ENCODE peak calls at places on chromosomes 12 and 14, in six cellular contexts. One of them, this sample, is unnamed.

GRCh38 chr12:76909290-76909689 is 30.5 kb upstream of the CSRP2 start:
- DNase-seq in AG04449: no peak
- DNase-seq in HL-60: no peak
- DNase-seq in foreskin fibroblast: no peak
- DNase-seq in lower leg skin: no peak
- DNase-seq in DND-41: no peak
- DNase-seq in this sample: no peak

GRCh38 chr12:563250-563781 is 99.9 kb downstream of the NINJ2 start:
- DNase-seq in HL-60: peak
- DNase-seq in foreskin fibroblast: no peak
- DNase-seq in lower leg skin: no peak
- DNase-seq in DND-41: peak
- DNase-seq in AG04449: no peak
- DNase-seq in this sample: no peak

GRCh38 chr12:28489256-28489655 is 299.0 kb downstream of the CCDC91 start:
- DNase-seq in DND-41: no peak
- DNase-seq in HL-60: no peak
- DNase-seq in foreskin fibroblast: peak
- DNase-seq in lower leg skin: no peak
- DNase-seq in AG04449: no peak
- DNase-seq in this sample: no peak

GRCh38 chr14:62015248-62015647 is 253.0 kb downstream of the SNAPC1 start:
- DNase-seq in foreskin fibroblast: no peak
- DNase-seq in HL-60: no peak
- DNase-seq in AG04449: peak
- DNase-seq in lower leg skin: no peak
- DNase-seq in DND-41: no peak
- DNase-seq in this sample: no peak

GRCh38 chr14:29738056-29738455 is 189.6 kb downstream of the PRKD1 start:
- DNase-seq in HL-60: no peak
- DNase-seq in foreskin fibroblast: no peak
- DNase-seq in DND-41: no peak
- DNase-seq in AG04449: no peak
- DNase-seq in lower leg skin: no peak
- DNase-seq in this sample: no peak

GRCh38 chr12:116346751-116347150 is 69.3 kb upstream of the MED13L start:
- DNase-seq in DND-41: no peak
- DNase-seq in lower leg skin: no peak
- DNase-seq in AG04449: peak
- DNase-seq in foreskin fibroblast: peak
- DNase-seq in HL-60: no peak
- DNase-seq in this sample: no peak

GRCh38 chr12:72511493-72511892 is 239.3 kb downstream of the TRHDE start:
- DNase-seq in HL-60: no peak
- DNase-seq in AG04449: no peak
- DNase-seq in foreskin fibroblast: no peak
- DNase-seq in DND-41: no peak
- DNase-seq in lower leg skin: no peak
- DNase-seq in this sample: no peak

GRCh38 chr14:104682107-104682593 is 7.3 kb upstream of the INF2 start:
- DNase-seq in foreskin fibroblast: no peak
- DNase-seq in DND-41: no peak
- DNase-seq in lower leg skin: no peak
- DNase-seq in AG04449: no peak
- DNase-seq in HL-60: no peak
- DNase-seq in this sample: no peak

GRCh38 chr12:123076604-123077297 is 74.1 kb downstream of the PITPNM2 start:
- DNase-seq in HL-60: no peak
- DNase-seq in DND-41: no peak
- DNase-seq in foreskin fibroblast: no peak
- DNase-seq in lower leg skin: no peak
- DNase-seq in AG04449: no peak
- DNase-seq in this sample: peak

GRCh38 chr14:90797919-90798318 is 18.3 kb downstream of the TTC7B start:
- DNase-seq in foreskin fibroblast: no peak
- DNase-seq in AG04449: no peak
- DNase-seq in DND-41: no peak
- DNase-seq in HL-60: no peak
- DNase-seq in lower leg skin: no peak
- DNase-seq in this sample: no peak

GRCh38 chr12:12839886-12840285 is 26.7 kb downstream of the DDX47 start:
- DNase-seq in foreskin fibroblast: peak
- DNase-seq in lower leg skin: peak
- DNase-seq in DND-41: no peak
- DNase-seq in HL-60: no peak
- DNase-seq in AG04449: no peak
- DNase-seq in this sample: no peak

GRCh38 chr14:45140661-45141187 is 5.0 kb downstream of the FANCM start:
- DNase-seq in AG04449: no peak
- DNase-seq in lower leg skin: no peak
- DNase-seq in DND-41: no peak
- DNase-seq in HL-60: no peak
- DNase-seq in foreskin fibroblast: no peak
- DNase-seq in this sample: no peak

GRCh38 chr12:25269701-25270100 is 19.0 kb upstream of the KRAS start:
- DNase-seq in lower leg skin: no peak
- DNase-seq in DND-41: no peak
- DNase-seq in foreskin fibroblast: no peak
- DNase-seq in HL-60: peak
- DNase-seq in AG04449: no peak
- DNase-seq in this sample: peak

GRCh38 chr12:51190820-51191219 is 17.9 kb upstream of the TFCP2 start:
- DNase-seq in AG04449: no peak
- DNase-seq in DND-41: no peak
- DNase-seq in lower leg skin: no peak
- DNase-seq in HL-60: no peak
- DNase-seq in foreskin fibroblast: no peak
- DNase-seq in this sample: no peak

GRCh38 chr12:70839544-70839943 is 81.0 kb downstream of the PTPRR start:
- DNase-seq in DND-41: no peak
- DNase-seq in foreskin fibroblast: no peak
- DNase-seq in HL-60: no peak
- DNase-seq in AG04449: no peak
- DNase-seq in lower leg skin: no peak
- DNase-seq in this sample: no peak

GRCh38 chr14:96225745-96226151 is 21.1 kb downstream of the BDKRB2 start:
- DNase-seq in lower leg skin: no peak
- DNase-seq in AG04449: peak
- DNase-seq in DND-41: no peak
- DNase-seq in foreskin fibroblast: no peak
- DNase-seq in HL-60: no peak
- DNase-seq in this sample: no peak
- TF ChIP-seq CTCF in lower leg skin: no peak
- TF ChIP-seq CTCF in AG04449: peak
- TF ChIP-seq CTCF in DND-41: no peak
- TF ChIP-seq CTCF in foreskin fibroblast: peak
- TF ChIP-seq CTCF in HL-60: no peak
- TF ChIP-seq CTCF in this sample: no peak

DNA sequence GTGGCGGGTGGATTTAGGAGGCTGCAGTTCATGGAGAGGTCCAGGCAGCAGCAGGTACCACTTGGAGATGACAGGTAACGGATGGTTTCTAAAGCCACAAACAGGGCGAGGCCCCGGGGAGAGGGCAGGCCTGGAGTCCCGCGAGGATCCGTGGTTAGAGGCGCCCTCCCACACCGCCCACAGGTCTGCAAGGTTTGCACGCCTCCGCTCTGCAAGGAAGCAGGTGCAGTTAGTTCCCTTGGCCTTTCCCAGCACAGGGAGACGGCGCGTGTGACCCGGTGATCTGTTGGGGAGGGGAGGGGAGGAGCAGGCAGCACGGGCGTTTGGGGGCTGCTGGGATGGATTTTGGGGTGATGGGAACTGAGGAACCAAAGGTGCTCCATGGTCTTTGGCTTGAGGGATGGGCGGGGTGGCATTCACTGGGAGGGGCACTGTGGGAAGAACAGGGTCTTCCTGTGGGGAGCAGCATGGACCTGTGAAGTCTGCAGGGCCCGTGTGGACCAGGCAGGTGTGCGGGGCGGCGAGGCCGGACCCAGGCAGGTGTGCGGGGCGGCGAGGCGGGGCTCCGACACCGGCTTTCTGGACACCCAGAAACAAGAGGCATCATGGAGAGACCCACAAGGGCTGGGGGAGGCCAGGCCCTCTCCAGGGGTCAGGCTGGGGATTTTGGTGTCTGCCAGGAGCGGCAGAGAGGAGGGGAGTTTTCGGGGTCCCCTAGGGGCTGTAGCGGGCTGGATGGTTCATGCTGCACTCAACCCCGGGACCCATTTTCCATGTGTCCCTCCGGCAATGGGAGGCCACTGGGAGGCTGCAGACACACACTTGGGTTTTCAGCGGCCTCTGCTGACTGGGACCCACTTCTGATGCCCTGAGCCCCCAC is 29.1 kb downstream of the NOC4L start:
- DNase-seq in HL-60: peak
- DNase-seq in lower leg skin: no peak
- DNase-seq in DND-41: no peak
- DNase-seq in foreskin fibroblast: no peak
- DNase-seq in AG04449: no peak
- DNase-seq in this sample: peak
- H3K4me3 ChIP-seq in HL-60: no peak
- H3K4me3 ChIP-seq in lower leg skin: no peak
- H3K4me3 ChIP-seq in DND-41: no peak
- H3K4me3 ChIP-seq in foreskin fibroblast: no peak
- H3K4me3 ChIP-seq in AG04449: no peak
- H3K4me3 ChIP-seq in this sample: no peak

GRCh38 chr14:37343307-37344094 is 145.8 kb downstream of the MIPOL1 start:
- DNase-seq in HL-60: no peak
- DNase-seq in lower leg skin: no peak
- DNase-seq in AG04449: no peak
- DNase-seq in foreskin fibroblast: no peak
- DNase-seq in DND-41: no peak
- DNase-seq in this sample: no peak

DNA sequence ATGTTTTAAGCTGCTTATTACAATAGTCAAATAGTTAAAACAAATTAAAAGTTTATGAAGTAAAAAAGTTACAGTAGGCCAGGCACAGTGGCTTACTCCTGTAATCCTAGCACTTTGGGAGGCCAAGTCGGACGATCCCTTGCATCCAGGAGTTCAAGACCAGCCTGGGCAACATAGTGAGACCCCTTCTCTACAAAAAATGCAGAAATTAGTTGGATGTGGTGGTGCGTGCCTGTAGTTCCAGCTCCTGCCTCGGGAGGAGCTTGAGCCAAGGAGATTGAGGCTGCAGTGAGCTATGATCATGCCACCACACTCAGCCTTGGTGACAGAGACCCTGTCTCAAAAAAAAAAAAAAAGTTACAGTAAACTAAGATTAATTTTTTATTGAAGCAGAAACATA is 142.6 kb downstream of the MIPOL1 start:
- DNase-seq in AG04449: no peak
- DNase-seq in foreskin fibroblast: no peak
- DNase-seq in HL-60: no peak
- DNase-seq in DND-41: no peak
- DNase-seq in lower leg skin: no peak
- DNase-seq in this sample: no peak
- TF ChIP-seq CTCF in AG04449: no peak
- TF ChIP-seq CTCF in foreskin fibroblast: no peak
- TF ChIP-seq CTCF in HL-60: no peak
- TF ChIP-seq CTCF in DND-41: peak
- TF ChIP-seq CTCF in lower leg skin: no peak
- TF ChIP-seq CTCF in this sample: no peak

GRCh38 chr12:57131896-57132744 is 3.8 kb downstream of the LRP1 start:
- DNase-seq in DND-41: no peak
- DNase-seq in foreskin fibroblast: no peak
- DNase-seq in HL-60: no peak
- DNase-seq in lower leg skin: no peak
- DNase-seq in AG04449: no peak
- DNase-seq in this sample: no peak

GRCh38 chr12:57133013-57133569 is 4.8 kb downstream of the LRP1 start:
- DNase-seq in lower leg skin: no peak
- DNase-seq in AG04449: no peak
- DNase-seq in HL-60: no peak
- DNase-seq in foreskin fibroblast: peak
- DNase-seq in DND-41: no peak
- DNase-seq in this sample: no peak

GRCh38 chr12:57128519-57129247 is 400 bp downstream of the LRP1 start:
- DNase-seq in HL-60: no peak
- DNase-seq in lower leg skin: no peak
- DNase-seq in foreskin fibroblast: no peak
- DNase-seq in DND-41: no peak
- DNase-seq in AG04449: no peak
- DNase-seq in this sample: no peak

GRCh38 chr12:57129311-57130288 is 1.3 kb downstream of the LRP1 start:
- DNase-seq in lower leg skin: no peak
- DNase-seq in foreskin fibroblast: no peak
- DNase-seq in DND-41: no peak
- DNase-seq in HL-60: peak
- DNase-seq in AG04449: no peak
- DNase-seq in this sample: no peak

GRCh38 chr12:57130941-57131340 is 2.7 kb downstream of the LRP1 start:
- DNase-seq in HL-60: no peak
- DNase-seq in AG04449: no peak
- DNase-seq in foreskin fibroblast: no peak
- DNase-seq in lower leg skin: no peak
- DNase-seq in DND-41: no peak
- DNase-seq in this sample: no peak
- H3K4me3 ChIP-seq in HL-60: no peak
- H3K4me3 ChIP-seq in AG04449: peak
- H3K4me3 ChIP-seq in foreskin fibroblast: peak
- H3K4me3 ChIP-seq in lower leg skin: no peak
- H3K4me3 ChIP-seq in DND-41: no peak
- H3K4me3 ChIP-seq in this sample: no peak

DNA sequence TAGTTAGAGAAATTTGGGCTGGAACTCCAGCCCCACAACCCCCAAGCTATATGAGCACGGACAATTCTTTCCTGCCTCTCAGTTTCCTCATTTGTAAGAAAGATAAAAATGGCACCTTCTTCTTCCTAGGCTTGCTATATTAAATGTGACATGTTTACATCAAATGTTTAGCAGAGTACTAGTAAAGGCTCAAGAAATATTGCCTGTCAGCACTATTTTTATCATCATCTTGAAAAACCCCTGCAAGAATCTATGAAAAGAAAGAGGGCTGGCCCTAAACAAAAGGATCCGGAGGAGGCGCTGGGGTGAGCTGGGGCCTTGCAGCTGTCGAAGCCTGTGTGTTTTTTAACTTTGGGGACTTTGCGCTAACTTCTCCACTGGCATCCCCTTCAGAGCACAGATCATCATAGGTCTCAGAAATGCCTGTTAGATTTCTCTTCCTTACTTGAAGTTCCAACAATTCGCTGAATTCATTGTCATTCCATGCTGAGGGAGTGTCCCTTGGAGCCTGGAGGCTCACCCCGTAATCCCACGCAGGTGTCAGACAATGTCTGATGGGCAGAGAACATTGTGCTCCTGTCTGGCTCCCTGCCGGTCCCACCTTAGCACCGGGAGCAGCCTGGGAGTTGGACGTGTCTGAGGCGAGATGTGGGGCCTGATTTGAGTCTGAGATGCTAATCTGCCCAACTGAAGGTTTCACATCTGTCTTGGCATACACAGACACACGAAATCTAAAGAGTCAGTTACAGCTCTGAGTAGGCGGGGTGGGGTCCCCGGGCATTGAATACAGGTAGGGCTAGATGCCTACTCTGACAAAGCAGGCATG is 206.8 kb downstream of the NUAK1 start:
- DNase-seq in DND-41: no peak
- DNase-seq in foreskin fibroblast: no peak
- DNase-seq in lower leg skin: no peak
- DNase-seq in AG04449: no peak
- DNase-seq in HL-60: no peak
- DNase-seq in this sample: no peak
- TF ChIP-seq CTCF in DND-41: no peak
- TF ChIP-seq CTCF in foreskin fibroblast: no peak
- TF ChIP-seq CTCF in lower leg skin: no peak
- TF ChIP-seq CTCF in AG04449: no peak
- TF ChIP-seq CTCF in HL-60: no peak
- TF ChIP-seq CTCF in this sample: no peak

GRCh38 chr12:120119395-120119973 is 2.9 kb upstream of the RAB35 start:
- DNase-seq in HL-60: no peak
- DNase-seq in DND-41: no peak
- DNase-seq in AG04449: peak
- DNase-seq in lower leg skin: no peak
- DNase-seq in foreskin fibroblast: no peak
- DNase-seq in this sample: peak
- H3K4me3 ChIP-seq in HL-60: no peak
- H3K4me3 ChIP-seq in DND-41: no peak
- H3K4me3 ChIP-seq in AG04449: no peak
- H3K4me3 ChIP-seq in lower leg skin: no peak
- H3K4me3 ChIP-seq in foreskin fibroblast: no peak
- H3K4me3 ChIP-seq in this sample: peak